ENCODE peak calls at places on chromosomes 13 and 19, in ten cellular contexts. D is T-helper 1 cell; U is cardiac muscle cell; M is lung; C is stimulated activated CD8-positive, alpha-beta memory T cell treated with anti-CD3 and anti-CD28 coated beads, Interleukin-15, amount 100 ng/mL, for 24 hours; R is anterior cingulate cortex; F is activated T-cell treated with anti-CD3 and anti-CD28 coated beads for 1 hour; I is T-cell; A is NCI-H1417; Q is stimulated activated CD4-positive, alpha-beta T cell treated with anti-CD3 and anti-CD28 coated beads, Interleukin-15, amount 100 ng/mL, for 24 hours. L is an unnamed sample.

GRCh38 chr13:35990196-35990595 is 141.0 kb downstream of the DCLK1 start:
- DNase-seq in M (no peak), Q (no peak), F (no peak), I (no peak), C (no peak), U (no peak), R (no peak), D (no peak), A (no peak), L (no peak)

GRCh38 chr19:48768989-48769713 is 13.8 kb downstream of the FGF21 start:
- DNase-seq in F (no peak), C (no peak), U (peak; percentile 67), D (no peak), A (peak; percentile 23), I (no peak), R (no peak), Q (no peak), M (no peak), L (no peak)

GRCh38 chr19:12155324-12155723 is 1.2 kb downstream of the ZNF625 start:
- DNase-seq in F (no peak), A (no peak), C (no peak), I (no peak), U (peak; percentile 8), R (no peak), Q (no peak), D (no peak), M (no peak), L (no peak)

GRCh38 chr13:45194081-45194939 is 6.5 kb downstream of the KCTD4 start:
- DNase-seq in M (no peak), A (no peak), R (peak; percentile 78), C (no peak), Q (no peak), U (peak; percentile 80), D (no peak), F (no peak), I (no peak), L (no peak)

GRCh38 chr13:73677041-73677589 is 457.1 kb downstream of the KLF12 start:
- DNase-seq in C (no peak), Q (no peak), D (no peak), A (no peak), U (peak; percentile 70), I (no peak), R (no peak), F (no peak), M (no peak), L (no peak)

GRCh38 chr13:94233401-94233800 is 246.1 kb downstream of the DCT start:
- DNase-seq in M (no peak), D (no peak), R (no peak), I (no peak), F (no peak), C (no peak), Q (no peak), A (no peak), U (peak; percentile 95), L (no peak)

GRCh38 chr19:35033067-35034004 is 3.1 kb downstream of the SCN1B start:
- DNase-seq in Q (no peak), I (no peak), D (no peak), U (no peak), R (no peak), F (no peak), A (no peak), M (no peak), C (no peak), L (no peak)

GRCh38 chr13:106610511-106610910 is 42.6 kb upstream of the ARGLU1 start:
- DNase-seq in C (no peak), U (peak; percentile 20), D (no peak), R (no peak), I (no peak), Q (no peak), A (no peak), F (no peak), M (no peak), L (no peak)

GRCh38 chr13:48624016-48624415 is 29.7 kb upstream of the CYSLTR2 start:
- DNase-seq in U (no peak), Q (no peak), D (no peak), M (no peak), I (no peak), C (no peak), R (no peak), A (no peak), F (no peak), L (no peak)

GRCh38 chr19:44303976-44304568 is 753 bp downstream of the ZNF235 start:
- DNase-seq in R (no peak), Q (peak; percentile 7), C (no peak), F (no peak), U (no peak), A (no peak), M (no peak), D (no peak), I (no peak), L (no peak)

L was measured in activated gamma-delta T cell.